ENCODE peak calls at places on chromosomes 4 and X, in nine cellular contexts. P is AG04450, Q is psoas muscle, Y is K562, Z is transverse colon, B is upper lobe of right lung, R is cardiac muscle cell, J is sigmoid colon, G is SJSA1. W is an unnamed sample.

GRCh38 chr4:42781325-42781724 is 111.2 kb upstream of the GRXCR1 start:
- DNase-seq in Q (no peak), B (no peak), Z (no peak), J (no peak), P (no peak), G (no peak), Y (no peak), R (no peak), W (no peak)

GRCh38 chr4:3364634-3365314 is 72.0 kb downstream of the RGS12 start:
- DNase-seq in B (peak; percentile 58), R (no peak), Y (no peak), Z (no peak), J (peak; percentile 60), G (no peak), Q (no peak), P (no peak), W (no peak)

GRCh38 chr4:187183826-187184225 is 460.2 kb upstream of the FAT1 start:
- DNase-seq in Z (no peak), G (no peak), P (no peak), Q (no peak), B (no peak), J (no peak), R (no peak), Y (no peak), W (no peak)

GRCh38 chr4:142707397-142707796 is 138.7 kb downstream of the INPP4B start:
- DNase-seq in P (no peak), G (no peak), B (no peak), Z (no peak), J (no peak), Q (no peak), Y (no peak), R (peak; percentile 1), W (no peak)

GRCh38 chr4:3317656-3318211 is 24.9 kb downstream of the RGS12 start:
- DNase-seq in B (peak; percentile 57), J (no peak), Z (no peak), P (no peak), Y (no peak), G (no peak), Q (no peak), R (no peak), W (no peak)

GRCh38 chrX:80812176-80812575 is 2.5 kb upstream of the BRWD3 start:
- DNase-seq in R (peak; percentile 62), Q (no peak), G (peak; percentile 42), J (no peak), P (no peak), Z (peak; percentile 19), B (no peak), Y (no peak), W (peak; percentile 42)

GRCh38 chr4:13917010-13917409 is 289.5 kb upstream of the BOD1L1 start:
- DNase-seq in Q (no peak), B (no peak), J (no peak), G (no peak), Y (no peak), P (no peak), R (peak; percentile 41), Z (no peak), W (peak; percentile 78)

GRCh38 chr4:7101692-7102515 is 34.0 kb upstream of the GRPEL1 start:
- DNase-seq in Q (peak; percentile 75), J (peak; percentile 88), P (peak; percentile 24), B (peak; percentile 86), Z (peak; percentile 80), G (peak; percentile 47), Y (peak; percentile 51), R (peak; percentile 71), W (peak; percentile 85)

GRCh38 chr4:82462415-82462831 is 32.0 kb downstream of the ENOPH1 start:
- DNase-seq in P (peak; percentile 79), J (peak; percentile 95), B (peak; percentile 84), G (peak; percentile 83), Q (peak; percentile 81), R (peak; percentile 94), Y (peak; percentile 92), Z (peak; percentile 90), W (peak; percentile 88)

GRCh38 chrX:68835104-68835442 is 6.3 kb downstream of the EFNB1 start:
- DNase-seq in G (peak; percentile 8), B (no peak), Q (no peak), Z (no peak), J (peak; percentile 22), Y (no peak), R (no peak), P (no peak), W (no peak)

GRCh38 chrX:89034679-89035078 is 287.7 kb downstream of the CPXCR1 start:
- DNase-seq in B (no peak), Z (no peak), G (no peak), P (no peak), J (no peak), R (no peak), Q (no peak), Y (no peak), W (no peak)

GRCh38 chrX:13000311-13000811 is 25.5 kb downstream of the TMSB4X start:
- DNase-seq in P (no peak), Z (no peak), Q (no peak), B (no peak), J (no peak), Y (no peak), R (no peak), G (no peak), W (no peak)

GRCh38 chr4:6368096-6368495 is 98.4 kb downstream of the WFS1 start:
- DNase-seq in Y (no peak), J (no peak), P (no peak), B (no peak), Q (no peak), R (no peak), G (no peak), Z (no peak), W (no peak)

GRCh38 chr4:48687313-48687712 is 92.8 kb downstream of the FRYL start:
- DNase-seq in J (no peak), P (no peak), Z (no peak), G (no peak), Y (no peak), R (no peak), B (no peak), Q (no peak), W (no peak)

GRCh38 chr4:145887241-145887964 is 51.2 kb downstream of the ZNF827 start:
- DNase-seq in G (no peak), Y (no peak), R (peak; percentile 74), Z (no peak), P (peak; percentile 49), Q (peak; percentile 33), B (no peak), J (peak; percentile 83), W (peak; percentile 79)

GRCh38 chr4:119872344-119873031 is 194.2 kb downstream of the MAD2L1 start:
- DNase-seq in B (no peak), Q (no peak), G (no peak), Y (no peak), R (no peak), P (no peak), J (no peak), Z (no peak), W (no peak)

GRCh38 chrX:482702-483203 is 96.0 kb upstream of the PPP2R3B start:
- DNase-seq in P (no peak), R (no peak), Q (no peak), J (no peak), G (no peak), B (no peak), Z (no peak), Y (no peak), W (no peak)
- H3K27me3 ChIP-seq in P (no peaks in the 10 kb centered on the region), R (no peaks in the 10 kb centered on the region), Q (no peaks in the 10 kb centered on the region), J (peaks cover 7% of the 10 kb centered on the region), G (no peaks in the 10 kb centered on the region), B (no peaks in the 10 kb centered on the region), Z (no peaks in the 10 kb centered on the region), Y (peaks cover 1% of the 10 kb centered on the region), W (no peaks in the 10 kb centered on the region)

GRCh38 chr4:183950536-183950935 is 45.4 kb downstream of the STOX2 start:
- DNase-seq in B (no peak), J (no peak), Q (no peak), P (no peak), Y (no peak), G (no peak), R (no peak), Z (no peak), W (no peak)
- H3K27me3 ChIP-seq in B (no peaks in the 10 kb centered on the region), J (no peaks in the 10 kb centered on the region), Q (no peaks in the 10 kb centered on the region), P (no peaks in the 10 kb centered on the region), Y (peaks cover 7% of the 10 kb centered on the region), G (no peaks in the 10 kb centered on the region), R (no peaks in the 10 kb centered on the region), Z (no peaks in the 10 kb centered on the region), W (no peaks in the 10 kb centered on the region)

GRCh38 chr4:108168213-108168671 is 490 bp downstream of the LEF1 start:
- DNase-seq in G (no peak), J (no peak), Y (no peak), P (no peak), Q (no peak), Z (no peak), B (no peak), R (no peak), W (peak; percentile 45)
- H3K27me3 ChIP-seq in G (peaks cover 10% of the 10 kb centered on the region), J (peaks cover 93% of the 10 kb centered on the region), Y (no peaks in the 10 kb centered on the region), P (peaks cover 79% of the 10 kb centered on the region), Q (peaks cover under 1% of the 10 kb centered on the region), Z (peaks cover 100% of the 10 kb centered on the region), B (peaks cover 72% of the 10 kb centered on the region), R (peaks cover 30% of the 10 kb centered on the region), W (peaks cover 93% of the 10 kb centered on the region)

GRCh38 chrX:123064053-123064452 is 120.0 kb upstream of the GRIA3 start:
- DNase-seq in Y (no peak), G (no peak), P (no peak), R (no peak), Z (no peak), J (no peak), B (no peak), Q (no peak), W (no peak)
- H3K27me3 ChIP-seq in Y (no peaks in the 10 kb centered on the region), G (no peaks in the 10 kb centered on the region), P (no peaks in the 10 kb centered on the region), R (no peaks in the 10 kb centered on the region), Z (no peaks in the 10 kb centered on the region), J (no peaks in the 10 kb centered on the region), B (no peaks in the 10 kb centered on the region), Q (no peaks in the 10 kb centered on the region), W (no peaks in the 10 kb centered on the region)

GRCh38 chrX:40150503-40150902 is 52.7 kb upstream of the BCOR start:
- DNase-seq in R (no peak), G (no peak), Y (no peak), Z (no peak), B (no peak), Q (no peak), J (no peak), P (no peak), W (no peak)

GRCh38 chrX:40151211-40152172 is 53.7 kb upstream of the BCOR start:
- DNase-seq in P (no peak), Y (peak; percentile 39), R (no peak), B (peak; percentile 73), Z (no peak), Q (peak; percentile 51), J (no peak), G (no peak), W (no peak)

GRCh38 chrX:40153335-40154221 is 55.8 kb upstream of the BCOR start:
- DNase-seq in P (no peak), Y (peak; percentile 67), B (peak; percentile 76), Z (peak; percentile 68), Q (peak; percentile 48), R (peak; percentile 56), G (peak; percentile 54), J (peak; percentile 73), W (peak; percentile 49)

GRCh38 chrX:40152706-40153334 is 55.1 kb upstream of the BCOR start:
- DNase-seq in J (peak; percentile 77), Y (no peak), B (peak; percentile 83), Q (peak; percentile 67), P (no peak), G (peak; percentile 55), Z (peak; percentile 52), R (no peak), W (peak; percentile 62)

GRCh38 chrX:40152173-40152705 is 54.5 kb upstream of the BCOR start:
- DNase-seq in B (peak; percentile 74), R (no peak), G (peak; percentile 53), Y (no peak), Z (peak; percentile 51), P (no peak), Q (peak; percentile 48), J (peak; percentile 74), W (peak; percentile 67)
- H3K27me3 ChIP-seq in B (no peaks in the 10 kb centered on the region), R (peaks cover 14% of the 10 kb centered on the region), G (no peaks in the 10 kb centered on the region), Y (no peaks in the 10 kb centered on the region), Z (no peaks in the 10 kb centered on the region), P (no peaks in the 10 kb centered on the region), Q (no peaks in the 10 kb centered on the region), J (no peaks in the 10 kb centered on the region), W (no peaks in the 10 kb centered on the region)